ENCODE peak calls at places on chromosomes 1 and 21, in four cellular contexts. S is cardiac muscle cell, F is ascending aorta, Q is kidney. X is an unnamed sample.

GRCh38 chr1:161727343-161727924 is 6.1 kb downstream of the FCRLB start:
- DNase-seq in F (no peak), Q (no peak), S (no peak), X (no peak)

GRCh38 chr1:221874285-221875003 is 132.6 kb upstream of the DUSP10 start:
- DNase-seq in Q (no peak), F (no peak), S (no peak), X (no peak)

GRCh38 chr1:204731509-204731908 is 46.0 kb upstream of the LRRN2 start:
- DNase-seq in S (no peak), F (no peak), Q (no peak), X (no peak)

GRCh38 chr1:206445116-206445515 is 25.2 kb upstream of the IKBKE start:
- DNase-seq in F (peak; percentile 83), S (no peak), Q (no peak), X (peak; percentile 84)

GRCh38 chr1:43121251-43121650 is 50.8 kb downstream of the EBNA1BP2 start:
- DNase-seq in Q (no peak), S (no peak), F (no peak), X (no peak)

GRCh38 chr1:53116307-53116810 is 26.1 kb downstream of the SLC1A7 start:
- DNase-seq in Q (no peak), S (no peak), F (no peak), X (no peak)

GRCh38 chr1:38815903-38816627 is 43.5 kb downstream of the RRAGC start:
- DNase-seq in S (no peak), F (no peak), Q (no peak), X (no peak)

GRCh38 chr1:147167361-147167760 is 4.9 kb downstream of the PRKAB2 start:
- DNase-seq in S (no peak), Q (no peak), F (no peak), X (no peak)

GRCh38 chr1:41341756-41342562 is 19.3 kb upstream of the FOXO6 start:
- DNase-seq in Q (no peak), F (peak; percentile 34), S (no peak), X (peak; percentile 55)

GRCh38 chr1:53579221-53580008 is 120.2 kb downstream of the DMRTB1 start:
- DNase-seq in Q (no peak), F (no peak), S (no peak), X (no peak)

GRCh38 chr1:63143482-63143881 is 178.9 kb upstream of the FOXD3 start:
- DNase-seq in Q (no peak), F (no peak), S (no peak), X (no peak)

GRCh38 chr1:183569141-183569540 is 21.1 kb downstream of the NCF2 start:
- DNase-seq in S (no peak), Q (no peak), F (no peak), X (no peak)

GRCh38 chr1:2468041-2468472 is 8.0 kb upstream of the PLCH2 start:
- DNase-seq in S (peak; percentile 86), F (no peak), Q (no peak), X (peak; percentile 68)

GRCh38 chr1:149886396-149887195 is 12.8 kb upstream of the BOLA1 start:
- DNase-seq in S (peak; percentile 97), Q (peak; percentile 93), F (peak; percentile 96), X (peak; percentile 87)

GRCh38 chr21:43993420-43993934 is 18.6 kb upstream of the TRAPPC10 start:
- DNase-seq in F (no peak), Q (no peak), S (no peak), X (no peak)

GRCh38 chr1:39727932-39728317 is 10.8 kb upstream of the PPIE start:
- DNase-seq in S (no peak), Q (peak; percentile 36), F (no peak), X (no peak)

GRCh38 chr1:116508984-116509980 is 61.5 kb downstream of the CD58 start:
- DNase-seq in F (no peak), Q (no peak), S (no peak), X (no peak)

DNA sequence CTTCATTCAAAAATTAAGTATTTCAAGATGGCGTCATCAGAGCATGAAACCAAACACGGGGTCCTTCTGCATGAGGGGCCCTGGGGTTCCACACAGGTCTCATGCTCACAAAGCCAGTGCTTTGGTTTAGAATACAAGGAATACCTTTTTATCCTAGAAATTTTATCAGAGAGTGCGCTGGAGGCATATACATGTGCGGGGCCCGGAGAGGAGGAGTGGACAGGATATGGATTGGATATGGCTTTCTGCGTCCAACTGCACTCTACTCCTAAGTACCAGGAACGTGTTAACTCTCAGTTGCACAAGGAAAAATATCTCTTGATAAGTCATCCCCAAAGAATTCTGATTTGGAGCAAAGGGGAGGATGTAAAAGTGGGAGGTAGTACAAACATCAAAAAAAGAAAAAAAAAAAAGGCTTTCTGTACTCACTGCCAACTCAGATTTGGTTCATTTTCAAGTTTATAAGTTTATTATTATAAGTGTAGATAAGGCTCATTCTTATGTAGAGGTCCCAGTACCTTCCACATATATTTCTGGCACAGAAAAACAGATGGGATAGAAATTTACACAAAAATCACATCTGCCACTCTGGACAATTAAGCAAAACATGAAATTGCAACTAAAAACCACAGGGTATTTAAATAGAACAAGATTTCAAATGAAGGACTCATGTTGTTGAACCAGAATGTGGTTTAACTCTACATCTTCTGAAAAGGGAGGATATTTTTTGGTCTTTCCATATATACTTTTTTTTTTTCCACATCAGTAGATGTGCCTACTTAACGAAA is 208.5 kb downstream of the PBX1 start:
- DNase-seq in F (no peak), Q (no peak), S (no peak), X (no peak)
- H3K4me1 ChIP-seq in F (peaks cover 47% of the 10 kb centered on the region), Q (peaks cover 29% of the 10 kb centered on the region), S (peaks cover 43% of the 10 kb centered on the region), X (peaks cover 75% of the 10 kb centered on the region)

GRCh38 chr1:27885620-27886352 is 13.4 kb downstream of the THEMIS2 start:
- DNase-seq in S (no peak), Q (no peak), F (no peak), X (no peak)
- H3K27ac ChIP-seq in S (no peak overlapping the region), Q (peak overlapping the region; percentile 70), F (peak overlapping the region; percentile 63), X (no peak overlapping the region)

DNA sequence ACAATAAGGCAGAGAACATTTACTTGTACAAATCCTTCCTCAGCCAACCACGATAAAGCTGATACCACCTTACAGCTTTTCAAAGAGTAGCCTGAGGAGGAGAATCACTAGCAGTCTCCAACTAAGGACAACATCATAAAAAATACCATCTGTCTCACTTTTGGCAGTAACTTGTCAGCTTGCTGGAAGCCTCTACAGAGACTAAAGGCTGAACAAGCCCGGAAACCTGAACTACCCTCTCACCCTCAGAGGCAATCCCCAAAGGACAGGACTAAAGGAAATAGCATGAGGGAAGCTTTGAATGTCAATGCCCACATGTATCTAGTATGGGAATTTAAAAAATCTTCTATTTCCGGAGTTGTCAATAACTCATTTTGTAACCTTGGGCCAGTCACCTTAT is 10.6 kb downstream of the SRSF4 start:
- DNase-seq in Q (no peak), F (no peak), S (no peak), X (no peak)
- H3K4me1 ChIP-seq in Q (peaks cover 34% of the 10 kb centered on the region), F (peaks cover 8% of the 10 kb centered on the region), S (peaks cover 8% of the 10 kb centered on the region), X (peaks cover 7% of the 10 kb centered on the region)

DNA sequence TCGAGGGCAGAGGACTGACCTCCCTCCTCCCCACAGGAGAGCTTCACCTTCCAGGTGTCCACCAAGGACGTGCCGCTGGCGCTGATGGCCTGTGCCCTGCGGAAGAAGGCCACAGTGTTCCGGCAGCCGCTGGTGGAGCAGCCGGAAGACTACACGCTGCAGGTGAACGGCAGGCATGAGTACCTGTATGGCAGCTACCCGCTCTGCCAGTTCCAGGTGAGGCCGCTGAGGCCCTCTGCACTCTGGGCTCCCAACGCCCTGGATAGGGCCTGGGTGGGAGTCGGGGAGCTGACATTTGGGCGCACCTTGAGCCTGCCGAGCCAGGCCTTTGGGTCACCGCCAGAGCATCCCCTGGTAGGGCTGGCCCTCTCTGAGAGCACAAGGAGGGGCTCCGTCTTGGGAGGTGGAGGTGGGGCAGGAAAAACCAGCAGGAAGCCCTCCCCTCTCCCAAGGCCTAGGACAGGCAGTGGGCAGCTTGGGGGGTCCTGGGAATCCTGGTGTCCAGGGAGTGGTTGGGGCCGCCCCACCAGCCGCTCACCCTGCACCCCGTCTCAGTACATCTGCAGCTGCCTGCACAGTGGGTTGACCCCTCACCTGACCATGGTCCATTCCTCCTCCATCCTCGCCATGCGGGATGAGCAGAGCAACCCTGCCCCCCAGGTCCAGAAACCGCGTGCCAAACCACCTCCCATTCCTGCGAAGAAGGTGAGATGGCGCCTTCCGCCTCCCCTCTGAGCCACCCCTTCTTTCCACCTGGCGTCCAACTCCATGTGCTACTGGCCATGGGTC is 65.1 kb downstream of the PIK3CD start:
- DNase-seq in S (no peak), F (no peak), Q (no peak), X (no peak)
- H3K27ac ChIP-seq in S (no peak overlapping the region), F (no peak overlapping the region), Q (peak overlapping the region; percentile 78), X (no peak overlapping the region)

GRCh38 chr1:114130846-114131525 is 22.7 kb downstream of the SYT6 start:
- DNase-seq in F (no peak), S (no peak), Q (no peak), X (no peak)
- H3K4me1 ChIP-seq in F (no peaks in the 10 kb centered on the region), S (no peaks in the 10 kb centered on the region), Q (no peaks in the 10 kb centered on the region), X (no peaks in the 10 kb centered on the region)

DNA sequence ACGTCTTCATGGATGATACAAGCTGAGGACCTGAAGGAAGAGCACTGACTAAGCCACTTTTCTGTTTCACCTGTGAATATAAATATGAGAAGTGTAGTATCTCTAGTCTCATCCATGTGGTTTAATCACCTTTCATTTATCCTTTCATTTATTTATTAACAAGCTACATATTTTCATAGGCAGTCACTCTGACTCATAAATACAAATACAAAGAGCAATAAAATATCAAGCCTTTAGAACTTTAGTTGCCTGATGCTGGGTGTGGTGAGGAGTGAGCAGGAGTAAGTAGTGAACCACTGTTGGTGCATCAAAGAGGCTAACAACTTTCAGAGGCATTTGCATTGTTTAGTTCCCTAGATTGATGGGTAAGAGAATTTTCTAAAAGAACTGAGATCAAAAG is 269.0 kb upstream of the C1orf87 start:
- DNase-seq in Q (no peak), S (no peak), F (no peak), X (no peak)
- H3K27ac ChIP-seq in Q (no peak overlapping the region), S (no peak overlapping the region), F (no peak overlapping the region), X (no peak overlapping the region)

DNA sequence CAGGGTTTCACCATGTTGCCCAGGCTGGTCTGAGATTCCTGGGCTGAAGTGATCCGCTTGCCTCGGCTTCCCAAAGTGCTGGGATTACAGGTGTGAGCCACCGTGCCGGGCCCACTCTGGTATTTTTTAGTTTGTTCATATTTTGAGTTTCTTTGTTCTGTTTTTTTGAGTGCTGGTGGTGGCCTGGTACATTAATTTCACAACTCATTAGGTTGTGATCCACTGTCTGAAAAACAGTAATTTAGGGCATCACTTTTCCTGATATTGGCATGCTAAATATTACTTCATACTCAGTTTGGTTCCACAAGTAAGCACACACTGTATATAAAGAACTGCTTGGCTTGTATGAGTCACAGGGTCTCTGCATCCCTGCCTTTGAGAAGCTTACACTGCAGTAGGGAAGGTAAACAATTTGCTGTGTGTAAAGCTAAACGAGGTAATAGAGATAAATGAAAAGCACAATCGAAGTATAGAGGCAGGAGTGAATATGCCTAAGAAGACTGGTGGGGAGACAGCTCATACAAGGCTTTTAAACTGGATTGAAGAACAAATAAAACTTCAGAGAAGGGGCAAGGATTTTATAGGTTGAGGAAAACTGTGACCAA is 7.7 kb downstream of the SNX27 start:
- DNase-seq in Q (no peak), F (no peak), S (no peak), X (no peak)
- H3K4me1 ChIP-seq in Q (peaks cover 14% of the 10 kb centered on the region), F (peaks cover 5% of the 10 kb centered on the region), S (peaks cover 7% of the 10 kb centered on the region), X (peaks cover 19% of the 10 kb centered on the region)

GRCh38 chr1:114234408-114235119 is 80.9 kb upstream of the SYT6 start:
- DNase-seq in S (no peak), Q (no peak), F (no peak), X (no peak)
- H3K27ac ChIP-seq in S (no peak overlapping the region), Q (no peak overlapping the region), F (no peak overlapping the region), X (no peak overlapping the region)

GRCh38 chr1:8024329-8024728 is 1.8 kb downstream of the ERRFI1 start:
- DNase-seq in S (no peak), Q (no peak), F (no peak), X (no peak)
- H3K4me1 ChIP-seq in S (no peaks in the 10 kb centered on the region), Q (peaks cover 17% of the 10 kb centered on the region), F (peaks cover 45% of the 10 kb centered on the region), X (peaks cover 18% of the 10 kb centered on the region)

GRCh38 chr1:234768569-234769283 is 158.7 kb upstream of the IRF2BP2 start:
- DNase-seq in F (peak; percentile 60), Q (no peak), S (no peak), X (no peak)
- H3K27ac ChIP-seq in F (no peak overlapping the region), Q (no peak overlapping the region), S (no peak overlapping the region), X (no peak overlapping the region)

X was measured in pancreas.